ENCODE peak calls at places on chromosomes 12 and 14, in seven cellular contexts. D, F, Q, C, K, T and P are unnamed samples.

GRCh38 chr12:32264995-32265394 is 134.4 kb upstream of the FGD4 start:
- DNase-seq in D (peak; percentile 35), F (no peak), Q (peak; percentile 71), C (no peak), K (no peak), T (no peak), P (no peak)

GRCh38 chr14:32076278-32077080 is 625 bp upstream of the ARHGAP5 start:
- DNase-seq in D (peak; percentile 96), F (peak; percentile 72), Q (peak; percentile 94), C (peak; percentile 57), K (peak; percentile 95), T (peak; percentile 74), P (peak; percentile 93)

GRCh38 chr12:109387425-109388166 is 39.9 kb downstream of the MYO1H start:
- DNase-seq in D (peak; percentile 39), F (no peak), Q (peak; percentile 40), C (no peak), K (no peak), T (no peak), P (no peak)

GRCh38 chr14:37622231-37622923 is 26.9 kb downstream of the TTC6 start:
- DNase-seq in D (peak; percentile 43), F (no peak), Q (peak; percentile 20), C (no peak), K (no peak), T (no peak), P (no peak)

GRCh38 chr14:75176142-75176820 is at the start of gene TMED10:
- DNase-seq in D (peak; percentile 91), F (no peak), Q (peak; percentile 84), C (peak; percentile 62), K (peak; percentile 90), T (peak; percentile 71), P (peak; percentile 86)

GRCh38 chr12:17954788-17955187 is 135.2 kb downstream of the RERGL start:
- DNase-seq in D (no peak), F (no peak), Q (no peak), C (no peak), K (no peak), T (no peak), P (no peak)

GRCh38 chr14:90624732-90625444 is 191.3 kb downstream of the TTC7B start:
- DNase-seq in D (peak; percentile 40), F (no peak), Q (peak; percentile 18), C (no peak), K (no peak), T (no peak), P (peak; percentile 85)

GRCh38 chr12:52867636-52868035 is 18.8 kb upstream of the KRT78 start:
- DNase-seq in D (no peak), F (no peak), Q (no peak), C (no peak), K (peak; percentile 47), T (no peak), P (peak; percentile 25)

GRCh38 chr14:29820785-29821184 is 106.9 kb downstream of the PRKD1 start:
- DNase-seq in D (no peak), F (no peak), Q (peak; percentile 23), C (no peak), K (no peak), T (no peak), P (no peak)

GRCh38 chr12:29043069-29043468 is 106.0 kb upstream of the FAR2 start:
- DNase-seq in D (peak; percentile 52), F (peak; percentile 19), Q (peak; percentile 91), C (no peak), K (no peak), T (no peak), P (no peak)

GRCh38 chr14:72172597-72172996 is 240.4 kb downstream of the RGS6 start:
- DNase-seq in D (no peak), F (no peak), Q (no peak), C (no peak), K (no peak), T (no peak), P (no peak)

GRCh38 chr14:64060648-64061096 is 207.9 kb downstream of the SYNE2 start:
- DNase-seq in D (no peak), F (no peak), Q (peak; percentile 28), C (no peak), K (no peak), T (no peak), P (no peak)

GRCh38 chr12:32440120-32440865 is 40.9 kb downstream of the FGD4 start:
- DNase-seq in D (no peak), F (no peak), Q (no peak), C (no peak), K (no peak), T (no peak), P (no peak)

GRCh38 chr12:89140580-89141236 is 211.6 kb downstream of the DUSP6 start:
- DNase-seq in D (peak; percentile 79), F (no peak), Q (peak; percentile 77), C (no peak), K (no peak), T (no peak), P (peak; percentile 43)

GRCh38 chr12:41277019-41277770 is 89.1 kb downstream of the PDZRN4 start:
- DNase-seq in D (peak; percentile 65), F (peak; percentile 22), Q (peak; percentile 52), C (peak; percentile 13), K (no peak), T (no peak), P (no peak)

GRCh38 chr14:94598816-94599655 is 13.2 kb upstream of the SERPINA3 start:
- DNase-seq in D (peak; percentile 98), F (peak; percentile 69), Q (peak; percentile 99), C (no peak), K (peak; percentile 65), T (peak; percentile 43), P (peak; percentile 90)

GRCh38 chr14:104227806-104228205 is 89.4 kb downstream of the KIF26A start:
- DNase-seq in D (no peak), F (no peak), Q (no peak), C (no peak), K (no peak), T (no peak), P (no peak)

GRCh38 chr12:11635341-11635740 is 14.1 kb upstream of the ETV6 start:
- DNase-seq in D (no peak), F (no peak), Q (peak; percentile 26), C (no peak), K (no peak), T (no peak), P (no peak)

GRCh38 chr14:77603654-77604270 is 12.7 kb downstream of the SPTLC2 start:
- DNase-seq in D (peak; percentile 25), F (no peak), Q (peak; percentile 39), C (no peak), K (no peak), T (no peak), P (no peak)

GRCh38 chr14:55438066-55438683 is 2.2 kb downstream of the TBPL2 start:
- DNase-seq in D (peak; percentile 74), F (no peak), Q (peak; percentile 75), C (no peak), K (no peak), T (no peak), P (no peak)

GRCh38 chr12:55688716-55689655 is 18.7 kb downstream of the ITGA7 start:
- DNase-seq in D (no peak), F (no peak), Q (no peak), C (no peak), K (no peak), T (no peak), P (no peak)

GRCh38 chr12:32365473-32366064 is 33.8 kb upstream of the FGD4 start:
- DNase-seq in D (peak; percentile 84), F (peak; percentile 63), Q (peak; percentile 81), C (peak; percentile 19), K (peak; percentile 11), T (no peak), P (peak; percentile 23)